ENCODE peak calls at places on chromosome 6, in seven cellular contexts. T is cardiac muscle cell, D is DND-41, E is stomach, P is right cardiac atrium, M is thyroid gland, R is transverse colon. A is an unnamed sample.

GRCh38 chr6:150088481-150089154 is 19.7 kb upstream of the ULBP3 start:
- DNase-seq in T (no peak), D (no peak), E (no peak), P (no peak), M (no peak), R (no peak), A (no peak)

GRCh38 chr6:147201885-147202515 is 2.2 kb upstream of the STXBP5 start:
- DNase-seq in T (peak; percentile 53), D (no peak), E (no peak), P (peak; percentile 53), M (peak; percentile 28), R (peak; percentile 21), A (no peak)

GRCh38 chr6:158663465-158664167 is 13.8 kb downstream of the SYTL3 start:
- DNase-seq in T (no peak), D (no peak), E (peak; percentile 55), P (no peak), M (peak; percentile 73), R (no peak), A (peak; percentile 30)

GRCh38 chr6:135475292-135475886 is 22.2 kb downstream of the AHI1 start:
- DNase-seq in T (no peak), D (no peak), E (no peak), P (no peak), M (no peak), R (no peak), A (no peak)

GRCh38 chr6:43806041-43806757 is 36.2 kb downstream of the VEGFA start:
- DNase-seq in T (no peak), D (no peak), E (peak; percentile 78), P (no peak), M (no peak), R (peak; percentile 82), A (peak; percentile 82)

GRCh38 chr6:53327017-53327395 is 21.7 kb downstream of the ELOVL5 start:
- DNase-seq in T (no peak), D (no peak), E (no peak), P (no peak), M (no peak), R (no peak), A (no peak)

GRCh38 chr6:155538708-155539107 is 83.1 kb upstream of the NOX3 start:
- DNase-seq in T (no peak), D (no peak), E (no peak), P (no peak), M (no peak), R (no peak), A (no peak)

GRCh38 chr6:131182991-131183425 is 47.7 kb downstream of the AKAP7 start:
- DNase-seq in T (peak; percentile 66), D (peak; percentile 37), E (no peak), P (no peak), M (no peak), R (no peak), A (no peak)

GRCh38 chr6:158262755-158263154 is 49.5 kb upstream of the TULP4 start:
- DNase-seq in T (no peak), D (no peak), E (no peak), P (no peak), M (no peak), R (no peak), A (no peak)

GRCh38 chr6:98539669-98540207 is 294.6 kb upstream of the POU3F2 start:
- DNase-seq in T (no peak), D (no peak), E (no peak), P (no peak), M (no peak), R (no peak), A (no peak)

GRCh38 chr6:154986787-154987235 is 8.3 kb upstream of the TIAM2 start:
- DNase-seq in T (peak; percentile 42), D (no peak), E (no peak), P (no peak), M (no peak), R (no peak), A (no peak)

GRCh38 chr6:44234101-44235090 is 11.0 kb downstream of the SLC29A1 start:
- DNase-seq in T (peak; percentile 89), D (no peak), E (peak; percentile 65), P (peak; percentile 94), M (peak; percentile 92), R (peak; percentile 71), A (peak; percentile 59)

GRCh38 chr6:112690497-112691202 is 343.5 kb downstream of the RFPL4B start:
- DNase-seq in T (peak; percentile 60), D (no peak), E (no peak), P (no peak), M (no peak), R (no peak), A (no peak)

GRCh38 chr6:168020242-168020641 is 22.8 kb downstream of the KIF25 start:
- DNase-seq in T (no peak), D (no peak), E (no peak), P (no peak), M (no peak), R (no peak), A (no peak)

GRCh38 chr6:81309841-81310240 is 442.6 kb downstream of the TENT5A start:
- DNase-seq in T (no peak), D (no peak), E (no peak), P (no peak), M (no peak), R (no peak), A (no peak)

GRCh38 chr6:1042583-1043457 is 269.1 kb upstream of the FOXQ1 start:
- DNase-seq in T (no peak), D (no peak), E (no peak), P (no peak), M (no peak), R (no peak), A (no peak)

GRCh38 chr6:167802339-167802738 is 24.4 kb upstream of the AFDN start:
- DNase-seq in T (no peak), D (no peak), E (no peak), P (no peak), M (no peak), R (no peak), A (no peak)

GRCh38 chr6:12051861-12052368 is 39.8 kb downstream of the HIVEP1 start:
- DNase-seq in T (no peak), D (no peak), E (no peak), P (no peak), M (no peak), R (peak; percentile 40), A (peak; percentile 27)

GRCh38 chr6:16437095-16437494 is 198.7 kb downstream of the GMPR start:
- DNase-seq in T (no peak), D (no peak), E (no peak), P (no peak), M (no peak), R (no peak), A (no peak)

GRCh38 chr6:95093154-95093553 is 484.2 kb upstream of the MANEA start:
- DNase-seq in T (no peak), D (no peak), E (no peak), P (no peak), M (no peak), R (no peak), A (no peak)

GRCh38 chr6:95095271-95095670 is 482.1 kb upstream of the MANEA start:
- DNase-seq in T (no peak), D (no peak), E (no peak), P (no peak), M (no peak), R (no peak), A (no peak)

GRCh38 chr6:95091823-95092436 is 485.4 kb upstream of the MANEA start:
- DNase-seq in T (peak; percentile 66), D (no peak), E (no peak), P (no peak), M (no peak), R (no peak), A (no peak)

GRCh38 chr6:95095855-95096254 is 481.5 kb upstream of the MANEA start:
- DNase-seq in T (no peak), D (no peak), E (no peak), P (no peak), M (no peak), R (no peak), A (no peak)

GRCh38 chr6:95094751-95095150 is 482.6 kb upstream of the MANEA start:
- DNase-seq in T (peak; percentile 12), D (no peak), E (no peak), P (no peak), M (no peak), R (no peak), A (no peak)
- H3K4me3 ChIP-seq in T (no peak overlapping the region), D (no peak overlapping the region), E (no peak overlapping the region), P (no peak overlapping the region), M (no peak overlapping the region), R (no peak overlapping the region), A (no peak overlapping the region)

DNA sequence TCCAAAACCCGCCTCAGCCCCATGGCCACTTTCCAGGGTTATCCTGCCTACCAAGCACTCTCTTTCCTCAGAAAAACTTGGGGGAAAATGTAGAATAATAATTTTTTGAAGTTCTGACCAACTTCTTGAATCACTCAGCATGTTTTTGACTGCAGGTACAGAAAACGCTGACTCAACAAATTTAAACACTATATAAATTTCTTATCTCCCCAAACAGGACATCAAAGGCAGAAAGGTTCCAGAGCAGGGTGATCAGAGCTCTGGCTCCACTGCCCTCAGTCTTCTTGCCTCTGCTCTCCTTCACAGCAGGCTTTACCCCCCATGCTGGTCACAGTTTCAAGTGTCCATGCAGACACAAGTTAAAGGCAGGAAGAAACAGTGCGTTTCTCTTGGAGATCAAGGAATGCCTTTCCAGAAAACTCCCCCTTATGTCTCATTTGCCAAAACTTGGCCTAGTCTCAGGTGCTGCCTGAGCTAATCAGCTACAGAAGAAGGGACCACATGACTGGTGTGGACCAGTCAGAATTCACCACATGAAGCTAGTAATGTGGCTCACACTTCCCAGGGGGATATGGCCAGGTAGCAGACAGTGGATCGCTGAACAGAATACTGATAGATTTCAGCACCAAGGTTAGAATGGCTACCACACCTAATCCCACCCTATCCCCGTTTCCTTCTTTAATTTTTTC is 24.4 kb upstream of the SLC17A3 start:
- DNase-seq in T (no peak), D (no peak), E (no peak), P (no peak), M (no peak), R (no peak), A (no peak)
- H3K4me1 ChIP-seq in T (peaks cover 17% of the 10 kb centered on the region), D (no peaks in the 10 kb centered on the region), E (no peaks in the 10 kb centered on the region), P (no peaks in the 10 kb centered on the region), M (no peaks in the 10 kb centered on the region), R (no peaks in the 10 kb centered on the region), A (peaks cover 18% of the 10 kb centered on the region)

GRCh38 chr6:7110092-7110792 is 2.5 kb downstream of the RREB1 start:
- DNase-seq in T (no peak), D (no peak), E (no peak), P (no peak), M (no peak), R (no peak), A (no peak)

GRCh38 chr6:7112741-7113313 is 5.1 kb downstream of the RREB1 start:
- DNase-seq in T (no peak), D (no peak), E (peak; percentile 39), P (peak; percentile 68), M (peak; percentile 79), R (peak; percentile 44), A (peak; percentile 37)

GRCh38 chr6:7108196-7108963 is 619 bp downstream of the RREB1 start:
- DNase-seq in T (peak; percentile 69), D (peak; percentile 58), E (peak; percentile 61), P (peak; percentile 88), M (peak; percentile 61), R (peak; percentile 61), A (peak; percentile 66)

GRCh38 chr6:7108964-7109836 is 1.4 kb downstream of the RREB1 start:
- DNase-seq in T (peak; percentile 87), D (peak; percentile 57), E (peak; percentile 57), P (peak; percentile 78), M (peak; percentile 74), R (peak; percentile 64), A (peak; percentile 45)

GRCh38 chr6:7111095-7111690 is 3.4 kb downstream of the RREB1 start:
- DNase-seq in T (no peak), D (no peak), E (no peak), P (no peak), M (no peak), R (no peak), A (no peak)
- H3K4me3 ChIP-seq in T (no peak overlapping the region), D (no peak overlapping the region), E (no peak overlapping the region), P (no peak overlapping the region), M (no peak overlapping the region), R (no peak overlapping the region), A (no peak overlapping the region)

GRCh38 chr6:3895303-3895635 is 46.1 kb downstream of the FAM50B start:
- DNase-seq in T (no peak), D (no peak), E (no peak), P (no peak), M (peak; percentile 80), R (no peak), A (no peak)
- H3K4me1 ChIP-seq in T (no peaks in the 10 kb centered on the region), D (no peaks in the 10 kb centered on the region), E (no peaks in the 10 kb centered on the region), P (no peaks in the 10 kb centered on the region), M (peaks cover 35% of the 10 kb centered on the region), R (no peaks in the 10 kb centered on the region), A (peaks cover 4% of the 10 kb centered on the region)

A was measured in body of pancreas.